ENCODE peak calls at places on chromosomes 1 and 21, in four cellular contexts. O is cardiac fibroblast, U is right atrium auricular region, Y is B cell. X is an unnamed sample.

GRCh38 chr21:45855248-45855801 is 126.2 kb upstream of the COL6A1 start:
- DNase-seq in O (no peak), U (no peak), Y (no peak), X (no peak)

GRCh38 chr1:206001476-206001888 is 1.7 kb downstream of the RAB7B start:
- DNase-seq in O (peak), U (peak), Y (no peak), X (no peak)

GRCh38 chr1:30242722-30243465 is 480.5 kb downstream of the MATN1 start:
- DNase-seq in O (no peak), U (no peak), Y (no peak), X (no peak)

GRCh38 chr1:248630551-248630950 is 4.3 kb downstream of the OR2T11 start:
- DNase-seq in O (no peak), U (no peak), Y (no peak), X (no peak)

GRCh38 chr1:95532335-95532734 is 298.3 kb downstream of the RWDD3 start:
- DNase-seq in O (no peak), U (no peak), Y (no peak), X (no peak)

GRCh38 chr1:37288900-37289299 is 185.5 kb upstream of the ZC3H12A start:
- DNase-seq in O (no peak), U (no peak), Y (peak), X (no peak)

GRCh38 chr1:208159542-208160258 is 84.5 kb downstream of the PLXNA2 start:
- DNase-seq in O (peak), U (peak), Y (no peak), X (no peak)

GRCh38 chr1:228013322-228014234 is 6.8 kb downstream of the WNT3A start:
- DNase-seq in O (no peak), U (no peak), Y (no peak), X (peak)

GRCh38 chr1:245751111-245751510 is 596.3 kb downstream of the KIF26B start:
- DNase-seq in O (peak), U (no peak), Y (no peak), X (no peak)

GRCh38 chr1:18760156-18760555 is 99.3 kb downstream of the TAS1R2 start:
- DNase-seq in O (no peak), U (no peak), Y (no peak), X (no peak)

GRCh38 chr21:33317226-33317625 is 7.5 kb upstream of the IFNAR1 start:
- DNase-seq in O (peak), U (no peak), Y (no peak), X (no peak)

GRCh38 chr1:181413195-181413815 is 70.0 kb upstream of the CACNA1E start:
- DNase-seq in O (no peak), U (no peak), Y (no peak), X (no peak)

GRCh38 chr1:231818342-231818741 is 191.8 kb downstream of the DISC1 start:
- DNase-seq in O (peak), U (peak), Y (no peak), X (no peak)

GRCh38 chr1:46532498-46533178 is 18.8 kb downstream of the KNCN start:
- DNase-seq in O (peak), U (no peak), Y (peak), X (peak)
- TF ChIP-seq CTCF in O (peak), U (peak), Y (peak), X (peak)

GRCh38 chr1:104294259-104294658 is 544.6 kb downstream of the AMY1C start:
- DNase-seq in O (no peak), U (no peak), Y (no peak), X (no peak)

GRCh38 chr1:104295516-104295915 is 545.8 kb downstream of the AMY1C start:
- DNase-seq in O (no peak), U (no peak), Y (no peak), X (no peak)

GRCh38 chr1:104291156-104291555 is 541.5 kb downstream of the AMY1C start:
- DNase-seq in O (no peak), U (no peak), Y (no peak), X (no peak)
- TF ChIP-seq CTCF in O (no peak), U (no peak), Y (no peak), X (no peak)

GRCh38 chr1:67525053-67525760 is 95.0 kb upstream of the SERBP1 start:
- DNase-seq in O (no peak), U (no peak), Y (no peak), X (no peak)

GRCh38 chr1:67528141-67528540 is 97.9 kb upstream of the SERBP1 start:
- DNase-seq in O (no peak), U (no peak), Y (no peak), X (no peak)

GRCh38 chr1:67522001-67522441 is 91.8 kb upstream of the SERBP1 start:
- DNase-seq in O (no peak), U (no peak), Y (no peak), X (no peak)

GRCh38 chr1:67522793-67523192 is 92.6 kb upstream of the SERBP1 start:
- DNase-seq in O (no peak), U (no peak), Y (no peak), X (no peak)

DNA sequence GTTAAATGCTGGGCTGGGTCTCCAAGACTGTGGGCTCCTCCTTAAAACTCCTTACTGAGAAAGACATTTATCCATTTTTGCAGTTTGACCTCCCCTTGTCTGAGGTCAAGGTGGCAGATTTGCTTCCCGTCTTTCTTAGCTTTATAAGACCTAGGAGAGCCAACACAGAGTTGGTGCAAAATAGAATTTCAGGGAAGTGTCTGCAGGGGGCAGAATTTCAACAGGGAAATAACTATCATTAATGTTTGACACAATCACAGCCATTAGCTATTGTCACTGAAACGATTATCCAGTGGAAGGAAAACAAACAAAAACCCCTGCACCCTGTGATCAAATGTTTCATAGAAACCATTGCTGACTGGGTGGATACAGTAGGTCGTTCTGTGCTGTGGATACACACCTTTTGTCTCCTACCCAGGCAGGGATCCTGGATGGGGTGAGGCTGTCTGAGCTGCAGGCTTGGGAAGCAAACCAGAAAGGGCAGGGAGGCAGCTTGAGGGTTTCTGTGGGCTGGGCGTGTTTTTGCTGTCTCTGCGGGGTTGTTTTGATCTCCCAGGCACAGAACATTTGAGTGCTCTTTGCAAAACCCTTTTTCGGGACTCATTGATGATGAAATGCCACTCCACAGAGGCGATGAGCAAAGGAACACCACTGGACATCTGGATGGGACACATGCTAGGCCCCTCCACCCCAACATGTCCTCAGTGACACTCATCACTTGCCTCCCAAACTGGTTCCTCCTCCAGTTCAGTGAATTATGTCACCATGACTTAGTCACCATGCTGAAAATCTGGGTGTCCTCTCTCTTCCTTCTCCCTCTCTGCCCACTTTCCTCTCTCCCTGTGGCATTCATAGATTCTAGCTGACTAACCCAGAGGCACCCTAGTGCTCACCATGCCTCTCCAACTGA is 94.2 kb upstream of the SERBP1 start:
- DNase-seq in O (peak), U (no peak), Y (no peak), X (no peak)
- TF ChIP-seq CTCF in O (peak), U (no peak), Y (no peak), X (peak)

DNA sequence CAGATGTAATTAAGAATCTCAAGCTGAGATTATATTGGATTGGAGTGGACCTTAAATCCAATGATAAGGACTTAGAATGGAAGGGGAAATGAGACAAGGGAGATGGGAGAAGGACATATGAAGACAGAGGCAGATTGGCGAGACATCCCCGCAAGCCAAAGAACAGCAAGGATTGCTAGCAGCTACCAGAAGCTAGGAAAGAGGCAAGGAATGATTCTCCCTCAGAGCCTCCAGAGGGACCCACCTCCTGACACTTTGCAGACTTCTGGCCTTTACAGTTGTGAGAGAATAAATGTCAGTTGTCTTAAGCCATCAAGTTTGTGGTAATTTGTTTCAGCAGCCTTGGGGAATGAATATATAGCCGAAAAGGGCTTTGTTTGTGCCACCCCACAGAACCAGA is 20.7 kb downstream of the METTL13 start:
- DNase-seq in O (no peak), U (no peak), Y (no peak), X (no peak)
- TF ChIP-seq CTCF in O (no peak), U (no peak), Y (no peak), X (no peak)

DNA sequence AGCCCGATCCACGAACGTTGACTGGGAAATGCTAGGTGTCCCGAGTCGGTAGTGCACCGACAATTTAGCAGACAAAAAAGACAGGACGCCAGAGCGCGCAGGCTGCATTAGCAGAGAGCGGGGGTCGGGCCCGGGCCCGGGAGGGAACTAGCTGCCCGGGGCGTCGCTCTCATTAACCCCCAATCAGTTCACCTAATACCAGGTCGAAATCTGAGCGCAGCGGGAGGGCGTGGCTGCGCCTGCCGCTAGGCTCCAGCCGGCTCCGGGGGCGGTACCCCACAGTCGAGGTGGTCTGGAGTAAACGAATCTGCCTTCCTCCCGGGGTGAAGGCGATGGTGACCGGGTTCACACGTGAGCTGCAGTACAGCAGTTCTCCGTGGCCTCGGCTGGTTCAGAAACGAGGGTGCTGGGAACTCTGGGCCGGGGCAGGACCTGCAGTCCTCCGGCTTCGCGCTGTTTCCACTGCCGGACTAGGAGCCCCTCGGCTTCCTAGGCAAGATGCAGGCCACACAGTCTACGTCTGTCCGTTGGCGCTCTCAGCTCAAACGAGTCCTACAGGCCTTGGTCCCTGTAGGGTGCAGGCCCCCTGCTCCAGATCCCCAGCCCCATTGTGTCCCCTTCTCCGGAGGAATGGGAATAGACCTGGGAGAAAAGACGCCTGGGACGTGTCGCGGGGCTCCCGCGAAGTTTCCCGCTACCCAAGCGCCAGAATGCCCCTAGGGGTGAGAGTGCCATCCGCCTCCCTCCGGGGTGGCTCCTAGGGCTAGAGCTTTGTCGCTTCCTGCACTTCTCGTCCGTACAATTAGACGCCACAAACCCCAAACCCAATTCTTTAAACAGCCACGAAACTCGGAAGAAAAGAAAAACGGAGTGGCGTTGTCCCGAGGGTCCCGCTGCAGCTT is 2.0 kb downstream of the GFI1 start:
- DNase-seq in O (peak), U (no peak), Y (peak), X (no peak)
- TF ChIP-seq CTCF in O (no peak), U (no peak), Y (no peak), X (no peak)

DNA sequence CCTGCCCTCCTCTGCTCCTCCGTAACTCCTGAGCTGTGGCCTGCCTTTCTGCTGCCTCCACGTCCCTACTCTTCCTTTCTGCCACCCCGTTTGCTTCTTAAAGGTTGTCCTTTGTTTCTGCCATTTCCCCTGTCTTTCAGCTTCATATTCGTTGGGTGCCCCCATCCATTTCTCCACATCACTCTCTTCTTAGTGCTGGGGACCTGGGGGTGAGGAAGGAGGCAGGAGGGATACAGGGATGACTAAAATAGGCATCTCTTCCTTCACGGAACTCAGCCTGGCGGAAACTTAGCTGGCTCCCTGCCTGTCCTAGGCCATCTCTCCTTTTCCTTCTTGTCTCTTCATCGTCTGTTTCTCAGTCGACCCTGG is 67.0 kb upstream of the CD1D start:
- DNase-seq in O (no peak), U (no peak), Y (no peak), X (no peak)
- TF ChIP-seq CTCF in O (no peak), U (no peak), Y (peak), X (no peak)

DNA sequence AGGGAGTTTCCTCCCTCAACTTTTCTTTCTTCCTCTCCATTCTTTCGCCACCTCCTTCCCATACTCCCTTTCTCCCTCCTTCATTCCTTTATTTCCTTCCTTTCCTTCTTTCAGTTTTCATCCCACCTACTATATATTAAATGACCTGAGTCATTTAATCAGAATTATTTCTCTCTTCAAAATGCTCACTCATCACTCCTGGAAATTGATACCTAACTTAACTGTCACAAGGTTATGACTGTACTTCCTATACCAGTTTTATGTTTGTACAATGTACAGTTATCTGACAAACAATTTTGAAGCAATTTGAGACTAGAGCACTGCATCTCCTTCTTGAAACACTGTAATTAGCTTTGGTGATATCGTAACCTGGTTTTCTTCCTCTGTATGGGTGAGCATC is 41.4 kb downstream of the NEXN start:
- DNase-seq in O (no peak), U (no peak), Y (no peak), X (no peak)
- TF ChIP-seq CTCF in O (no peak), U (no peak), Y (no peak), X (no peak)

GRCh38 chr1:27428316-27429028 is 36.0 kb downstream of the GPR3 start:
- DNase-seq in O (no peak), U (no peak), Y (no peak), X (no peak)
- TF ChIP-seq CTCF in O (no peak), U (peak), Y (no peak), X (no peak)

DNA sequence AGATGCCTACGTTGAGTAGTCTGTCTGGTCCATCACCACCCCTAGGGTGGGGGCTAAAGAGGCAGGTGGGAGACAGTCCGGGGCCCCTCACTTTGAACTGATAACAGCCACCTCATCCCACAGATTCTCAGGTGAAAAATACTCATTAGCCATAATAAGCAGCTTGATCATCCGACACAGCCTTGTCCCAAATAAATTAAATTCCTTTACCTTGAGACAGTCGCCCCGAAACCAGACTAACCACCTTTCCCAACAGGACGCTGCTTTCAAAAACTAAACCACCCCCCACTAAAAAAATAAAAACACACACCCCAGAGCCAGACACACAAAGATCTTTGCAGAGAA is 103.3 kb downstream of the CASZ1 start:
- DNase-seq in O (no peak), U (no peak), Y (peak), X (no peak)
- TF ChIP-seq CTCF in O (no peak), U (no peak), Y (no peak), X (no peak)

GRCh38 chr1:101317590-101317989 is 80.8 kb downstream of the S1PR1 start:
- DNase-seq in O (no peak), U (no peak), Y (no peak), X (no peak)
- TF ChIP-seq CTCF in O (no peak), U (no peak), Y (no peak), X (no peak)

X was measured in osteocyte.